ENCODE peak calls at places on chromosome 12, in eight cellular contexts. Q, S, V, W, P, K, R and B are unnamed samples.

GRCh38 chr12:6437586-6437985 is 7.2 kb upstream of the CD27 start:
- DNase-seq in R (no peak), S (no peak), Q (no peak), K (no peak), P (no peak), V (no peak), W (no peak), B (no peak)

GRCh38 chr12:119911147-119911546 is 34.0 kb upstream of the CIT start:
- DNase-seq in K (no peak), P (no peak), Q (peak; percentile 7), S (no peak), W (no peak), R (peak; percentile 40), V (no peak), B (peak; percentile 38)

GRCh38 chr12:113479193-113479577 is 7.5 kb upstream of the LHX5 start:
- DNase-seq in V (no peak), R (no peak), P (no peak), K (no peak), S (no peak), W (no peak), Q (no peak), B (no peak)

GRCh38 chr12:47094804-47095203 is 15.0 kb upstream of the AMIGO2 start:
- DNase-seq in Q (peak; percentile 36), V (no peak), W (no peak), S (no peak), K (no peak), R (no peak), P (no peak), B (no peak)

GRCh38 chr12:77687346-77687745 is 143.3 kb upstream of the NAV3 start:
- DNase-seq in P (no peak), K (no peak), R (no peak), Q (no peak), W (no peak), S (no peak), V (no peak), B (peak; percentile 78)

GRCh38 chr12:6360578-6361490 is 14.5 kb downstream of the SCNN1A start:
- DNase-seq in W (no peak), V (no peak), P (no peak), K (no peak), Q (no peak), S (no peak), R (no peak), B (no peak)

GRCh38 chr12:131056626-131057025 is 102.9 kb downstream of the ADGRD1 start:
- DNase-seq in W (no peak), K (no peak), Q (no peak), V (no peak), S (no peak), P (no peak), R (no peak), B (no peak)

GRCh38 chr12:101670007-101670671 is 27.3 kb upstream of the CHPT1 start:
- DNase-seq in Q (peak; percentile 69), P (no peak), K (no peak), R (peak; percentile 28), W (peak; percentile 44), S (no peak), V (no peak), B (peak; percentile 52)